ENCODE peak calls at places on chromosomes 5 and 9, in ten cellular contexts. U is coronary artery; B is lung; E is tibial nerve; D is kidney; L is aorta; R is GM23338; Z is uterus; S is H1; C is CD4-positive, alpha-beta T cell. X is an unnamed sample.

GRCh38 chr9:133739408-133740280 is 1.5 kb upstream of the SARDH start:
- DNase-seq in U (peak; percentile 64), B (no peak), E (no peak), D (peak; percentile 66), L (no peak), R (no peak), Z (no peak), S (no peak), C (no peak), X (no peak)

GRCh38 chr9:3628239-3628638 is 102.4 kb upstream of the RFX3 start:
- DNase-seq in U (no peak), B (no peak), E (no peak), D (no peak), L (no peak), R (no peak), Z (no peak), S (no peak), C (no peak), X (no peak)

GRCh38 chr9:96137666-96138429 is 164.1 kb downstream of the HSD17B3 start:
- DNase-seq in U (no peak), B (no peak), E (no peak), D (no peak), L (no peak), R (no peak), Z (no peak), S (no peak), C (no peak), X (no peak)

GRCh38 chr5:150589791-150590601 is 50.5 kb upstream of the SYNPO start:
- DNase-seq in U (peak; percentile 89), B (peak; percentile 56), E (peak; percentile 57), D (peak; percentile 93), L (peak; percentile 80), R (peak; percentile 68), Z (peak; percentile 85), S (peak; percentile 17), C (no peak), X (no peak)

GRCh38 chr9:128149001-128149701 is at the start of gene LCN2:
- DNase-seq in U (no peak), B (peak; percentile 84), E (no peak), D (peak; percentile 89), L (peak; percentile 40), R (no peak), Z (no peak), S (no peak), C (no peak), X (peak; percentile 73)

GRCh38 chr5:113212244-113212920 is 222.4 kb downstream of the TSSK1B start:
- DNase-seq in U (no peak), B (no peak), E (no peak), D (no peak), L (no peak), R (no peak), Z (no peak), S (no peak), C (no peak), X (peak; percentile 26)

GRCh38 chr5:149038336-149039075 is 24.4 kb downstream of the SH3TC2 start:
- DNase-seq in U (no peak), B (no peak), E (no peak), D (no peak), L (no peak), R (no peak), Z (no peak), S (no peak), C (no peak), X (no peak)

GRCh38 chr9:121463026-121463827 is 36.4 kb downstream of the GGTA1 start:
- DNase-seq in U (peak; percentile 82), B (peak; percentile 51), E (peak; percentile 62), D (no peak), L (peak; percentile 77), R (peak; percentile 85), Z (no peak), S (peak; percentile 15), C (no peak), X (no peak)

GRCh38 chr9:92481029-92481633 is 1.2 kb downstream of the ASPN start:
- DNase-seq in U (no peak), B (no peak), E (no peak), D (no peak), L (no peak), R (no peak), Z (no peak), S (no peak), C (no peak), X (no peak)

GRCh38 chr5:168347786-168348414 is 56.5 kb downstream of the WWC1 start:
- DNase-seq in U (no peak), B (no peak), E (no peak), D (no peak), L (no peak), R (no peak), Z (no peak), S (no peak), C (no peak), X (no peak)

GRCh38 chr5:138946241-138946623 is 71.1 kb upstream of the LRRTM2 start:
- DNase-seq in U (no peak), B (no peak), E (no peak), D (peak; percentile 86), L (no peak), R (no peak), Z (no peak), S (no peak), C (no peak), X (no peak)

GRCh38 chr9:113289091-113289490 is 13.6 kb downstream of the PRPF4 start:
- DNase-seq in U (no peak), B (no peak), E (no peak), D (no peak), L (no peak), R (no peak), Z (no peak), S (no peak), C (no peak), X (no peak)

GRCh38 chr5:176876506-176877431 is 22.4 kb downstream of the HK3 start:
- DNase-seq in U (no peak), B (no peak), E (no peak), D (no peak), L (no peak), R (no peak), Z (no peak), S (no peak), C (no peak), X (no peak)

GRCh38 chr9:129473523-129474244 is 147.2 kb downstream of the C9orf50 start:
- DNase-seq in U (peak; percentile 82), B (no peak), E (peak; percentile 75), D (peak; percentile 85), L (peak; percentile 80), R (no peak), Z (peak; percentile 60), S (no peak), C (no peak), X (no peak)

GRCh38 chr9:131735238-131736181 is 4.4 kb downstream of the RAPGEF1 start:
- DNase-seq in U (no peak), B (no peak), E (no peak), D (peak; percentile 46), L (no peak), R (no peak), Z (no peak), S (no peak), C (no peak), X (no peak)
- H3K27ac ChIP-seq in U (peak overlapping the region; percentile 23), B (peak overlapping the region; percentile 70), E (peak overlapping the region; percentile 71), D (peak overlapping the region; percentile 59), L (no peak overlapping the region), R (no peak overlapping the region), Z (peak overlapping the region; percentile 36), S (no peak overlapping the region), C (peak overlapping the region; percentile 72), X (no peak overlapping the region)

GRCh38 chr5:122145906-122146305 is 16.6 kb downstream of the ZNF474 start:
- DNase-seq in U (no peak), B (no peak), E (no peak), D (no peak), L (no peak), R (no peak), Z (no peak), S (no peak), C (no peak), X (no peak)
- H3K27ac ChIP-seq in U (no peak overlapping the region), B (no peak overlapping the region), E (no peak overlapping the region), D (no peak overlapping the region), L (no peak overlapping the region), R (no peak overlapping the region), Z (no peak overlapping the region), S (no peak overlapping the region), C (no peak overlapping the region), X (no peak overlapping the region)

GRCh38 chr5:14699159-14699558 is 34.6 kb downstream of the OTULIN start:
- DNase-seq in U (no peak), B (no peak), E (no peak), D (no peak), L (no peak), R (no peak), Z (no peak), S (no peak), C (no peak), X (no peak)
- H3K27ac ChIP-seq in U (peak overlapping the region; percentile 54), B (no peak overlapping the region), E (no peak overlapping the region), D (no peak overlapping the region), L (peak overlapping the region; percentile 26), R (no peak overlapping the region), Z (no peak overlapping the region), S (no peak overlapping the region), C (no peak overlapping the region), X (no peak overlapping the region)

GRCh38 chr5:14172149-14172795 is 29.1 kb downstream of the TRIO start:
- DNase-seq in U (no peak), B (no peak), E (no peak), D (no peak), L (no peak), R (no peak), Z (no peak), S (no peak), C (no peak), X (no peak)
- H3K27ac ChIP-seq in U (no peak overlapping the region), B (peak overlapping the region; percentile 56), E (no peak overlapping the region), D (no peak overlapping the region), L (no peak overlapping the region), R (peak overlapping the region; percentile 5), Z (no peak overlapping the region), S (no peak overlapping the region), C (no peak overlapping the region), X (no peak overlapping the region)

GRCh38 chr5:14720236-14720923 is 55.9 kb downstream of the OTULIN start:
- DNase-seq in U (no peak), B (no peak), E (no peak), D (no peak), L (no peak), R (no peak), Z (no peak), S (no peak), C (no peak), X (no peak)
- H3K27ac ChIP-seq in U (no peak overlapping the region), B (no peak overlapping the region), E (no peak overlapping the region), D (no peak overlapping the region), L (no peak overlapping the region), R (no peak overlapping the region), Z (no peak overlapping the region), S (no peak overlapping the region), C (no peak overlapping the region), X (no peak overlapping the region)